ENCODE peak calls at places on chromosomes 16 and 17, in five cellular contexts. Y, H, G, T and S are unnamed samples.
A peak's percentile ranks its signal among the peaks of the same experiment; 100 is the strongest.

GRCh38 chr16:56087636-56088035 is 103.7 kb upstream of the GNAO1 start:
- DNase-seq in Y (no peak), H (no peak), G (no peak), T (no peak), S (no peak)

GRCh38 chr17:29617481-29618271 is 5.0 kb downstream of the CORO6 start:
- DNase-seq in Y (peak; percentile 36), H (peak; percentile 50), G (no peak), T (peak; percentile 82), S (peak; percentile 52)

GRCh38 chr17:21379080-21379711 is 3.0 kb downstream of the KCNJ12 start:
- DNase-seq in Y (no peak), H (no peak), G (no peak), T (no peak), S (no peak)

GRCh38 chr17:29158096-29158495 is 22.1 kb downstream of the MYO18A start:
- DNase-seq in Y (no peak), H (no peak), G (no peak), T (no peak), S (no peak)

GRCh38 chr17:59277031-59277430 is 54.4 kb upstream of the YPEL2 start:
- DNase-seq in Y (peak; percentile 70), H (no peak), G (no peak), T (no peak), S (no peak)

GRCh38 chr17:34306466-34306865 is 12.8 kb upstream of the CCL8 start:
- DNase-seq in Y (no peak), H (no peak), G (peak; percentile 19), T (no peak), S (no peak)

GRCh38 chr16:50166511-50167500 is 13.7 kb downstream of the TENT4B start:
- DNase-seq in Y (no peak), H (no peak), G (no peak), T (no peak), S (peak; percentile 50)

GRCh38 chr16:1021553-1022160 is 40.1 kb downstream of the SOX8 start:
- DNase-seq in Y (no peak), H (no peak), G (no peak), T (no peak), S (no peak)

GRCh38 chr17:49130891-49131290 is 1.7 kb upstream of the B4GALNT2 start:
- DNase-seq in Y (no peak), H (no peak), G (no peak), T (no peak), S (no peak)

GRCh38 chr17:28335959-28336871 is 654 bp downstream of the TNFAIP1 start:
- DNase-seq in Y (no peak), H (peak; percentile 75), G (no peak), T (peak; percentile 31), S (peak; percentile 82)

GRCh38 chr17:80835816-80836657 is 155.6 kb upstream of the CHMP6 start:
- DNase-seq in Y (no peak), H (no peak), G (no peak), T (no peak), S (no peak)

GRCh38 chr16:12433691-12434390 is 369.8 kb downstream of the CPPED1 start:
- DNase-seq in Y (no peak), H (no peak), G (no peak), T (no peak), S (peak; percentile 41)

GRCh38 chr17:21005367-21005766 is 37.4 kb downstream of the USP22 start:
- DNase-seq in Y (no peak), H (no peak), G (no peak), T (no peak), S (no peak)

GRCh38 chr16:2210386-2211365 is at the start of gene BRICD5:
- DNase-seq in Y (no peak), H (no peak), G (no peak), T (no peak), S (peak; percentile 76)

GRCh38 chr17:2013994-2014317 is 11.2 kb downstream of the RTN4RL1 start:
- DNase-seq in Y (no peak), H (no peak), G (no peak), T (no peak), S (no peak)

GRCh38 chr16:70159355-70160348 is 13.9 kb upstream of the CLEC18C start:
- DNase-seq in Y (no peak), H (no peak), G (no peak), T (peak; percentile 10), S (no peak)

GRCh38 chr17:3762922-3763776 is 37.8 kb downstream of the ITGAE start:
- DNase-seq in Y (peak; percentile 89), H (no peak), G (no peak), T (no peak), S (no peak)
- TF ChIP-seq SRF in Y (no peak), H (no peak), G (no peak), T (no peak), S (no peak)

GRCh38 chr17:5099271-5099670 is 12.4 kb downstream of the ZNF232 start:
- DNase-seq in Y (no peak), H (no peak), G (no peak), T (no peak), S (no peak)

GRCh38 chr17:5092139-5093010 is 14.1 kb downstream of the ZFP3 start:
- DNase-seq in Y (no peak), H (no peak), G (no peak), T (no peak), S (no peak)

GRCh38 chr17:5100832-5101231 is 10.8 kb downstream of the ZNF232 start:
- DNase-seq in Y (no peak), H (no peak), G (no peak), T (no peak), S (no peak)

GRCh38 chr17:5097101-5097834 is 14.4 kb downstream of the ZNF232 start:
- DNase-seq in Y (no peak), H (no peak), G (peak; percentile 69), T (no peak), S (no peak)
- TF ChIP-seq JUND in Y (no peak), H (no peak), G (no peak), T (no peak), S (no peak)

DNA sequence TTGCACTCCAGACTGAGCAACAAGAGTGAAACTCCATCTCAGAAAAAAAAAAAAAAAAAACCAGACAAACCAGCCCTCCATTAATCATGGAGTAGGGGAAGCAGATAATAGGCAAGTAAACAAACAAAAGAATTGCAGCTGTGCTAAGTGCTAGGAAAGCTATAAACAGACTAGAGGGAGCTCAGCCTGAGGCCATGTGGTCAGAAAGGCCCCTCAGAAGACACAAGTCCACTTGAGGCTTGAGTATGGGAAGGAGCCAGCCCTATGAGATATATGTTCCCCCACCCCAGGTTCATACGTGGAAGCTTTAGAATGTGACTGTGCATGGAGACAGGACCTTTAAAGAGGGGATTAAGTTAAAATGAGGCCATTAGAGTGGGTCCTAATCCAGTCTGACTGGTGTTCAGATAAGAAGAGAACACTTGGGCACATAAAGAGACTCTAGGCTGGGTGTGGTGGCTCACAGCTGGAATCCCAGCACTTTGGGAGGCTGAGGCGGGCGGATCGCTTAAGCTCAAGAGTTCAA is 132.6 kb upstream of the NOL11 start:
- DNase-seq in Y (no peak), H (no peak), G (no peak), T (no peak), S (no peak)
- TF ChIP-seq SRF in Y (no peak), H (no peak), G (no peak), T (no peak), S (no peak)

GRCh38 chr16:31267332-31268032 is 7.7 kb downstream of the ITGAM start:
- DNase-seq in Y (no peak), H (no peak), G (no peak), T (no peak), S (no peak)

GRCh38 chr16:31262084-31262483 is 2.3 kb downstream of the ITGAM start:
- DNase-seq in Y (no peak), H (no peak), G (no peak), T (no peak), S (no peak)

GRCh38 chr16:31268891-31269290 is 9.1 kb downstream of the ITGAM start:
- DNase-seq in Y (no peak), H (no peak), G (no peak), T (no peak), S (no peak)

GRCh38 chr16:31268033-31268365 is 8.2 kb downstream of the ITGAM start:
- DNase-seq in Y (no peak), H (no peak), G (no peak), T (peak; percentile 4), S (no peak)

DNA sequence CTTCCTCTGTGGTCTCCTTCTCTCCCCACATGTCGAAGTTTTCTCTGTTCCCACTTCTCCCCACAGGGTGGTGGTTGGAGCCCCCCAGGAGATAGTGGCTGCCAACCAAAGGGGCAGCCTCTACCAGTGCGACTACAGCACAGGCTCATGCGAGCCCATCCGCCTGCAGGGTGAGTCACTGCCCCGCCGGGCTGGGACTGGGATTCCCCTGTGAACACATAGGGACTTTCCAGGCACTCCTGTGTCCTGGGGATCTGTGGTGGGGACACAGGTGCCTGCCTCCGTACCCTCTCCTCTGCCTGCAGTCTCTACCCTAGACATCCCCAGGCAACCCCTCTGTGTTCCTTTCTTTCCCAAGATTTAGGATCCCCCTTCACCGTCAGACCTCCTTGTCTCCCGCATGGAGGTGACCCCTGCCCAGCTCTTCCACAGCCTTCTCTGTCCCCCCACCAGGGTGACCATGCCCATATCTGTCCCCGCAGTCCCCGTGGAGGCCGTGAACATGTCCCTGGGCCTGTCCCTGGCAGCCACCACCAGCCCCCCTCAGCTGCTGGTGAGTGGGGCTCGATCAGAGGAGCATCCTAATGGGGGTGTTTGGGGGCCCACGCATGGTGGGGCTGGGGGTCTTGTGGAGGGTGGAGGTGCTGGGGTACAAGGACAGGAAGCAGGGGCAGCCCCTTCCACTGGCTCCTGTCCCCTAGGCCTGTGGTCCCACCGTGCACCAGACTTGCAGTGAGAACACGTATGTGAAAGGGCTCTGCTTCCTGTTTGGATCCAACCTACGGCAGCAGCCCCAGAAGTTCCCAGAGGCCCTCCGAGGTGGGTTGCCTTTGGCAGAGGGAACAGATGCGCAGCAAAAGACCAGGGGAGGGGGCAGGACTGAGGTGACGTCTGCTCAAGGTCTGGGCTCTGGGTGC is 5.8 kb downstream of the ITGAM start:
- DNase-seq in Y (peak; percentile 79), H (no peak), G (peak; percentile 10), T (peak; percentile 3), S (no peak)
- TF ChIP-seq JUND in Y (peak; percentile 59), H (no peak), G (peak; percentile 72), T (no peak), S (no peak)

DNA sequence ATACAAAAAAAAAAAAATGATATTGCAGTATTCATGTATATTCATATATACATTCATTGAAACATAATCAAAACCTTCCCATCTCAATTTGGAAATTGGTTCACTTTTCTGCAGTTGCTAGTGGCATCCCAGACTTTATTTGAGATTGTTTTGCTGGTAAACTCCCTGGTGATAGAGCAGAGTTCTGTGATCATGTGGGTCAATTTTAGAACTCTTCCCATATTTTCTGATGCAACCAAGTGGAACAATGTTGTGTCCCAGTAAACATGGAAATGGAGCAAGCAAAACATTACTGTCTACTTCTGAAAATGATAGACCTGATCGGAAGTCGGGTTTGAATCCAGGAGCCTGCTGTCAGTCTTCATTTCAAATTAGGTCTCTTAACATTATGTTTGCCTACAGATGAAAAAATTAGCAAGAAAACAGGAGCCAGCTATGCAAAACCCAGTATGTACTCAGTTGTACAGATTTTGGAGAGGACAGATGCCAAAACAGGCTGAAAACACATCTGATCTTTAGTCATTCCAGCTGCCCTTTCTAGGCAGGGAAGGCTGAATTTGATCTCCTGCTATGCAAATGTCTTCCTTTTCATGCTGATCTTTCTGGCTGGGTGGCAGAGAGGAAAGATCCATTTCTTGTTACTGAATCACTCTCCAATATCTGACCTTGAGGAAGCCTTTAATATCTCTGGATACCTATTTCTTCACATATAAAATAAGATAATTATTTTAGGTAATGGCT is 786.6 kb upstream of the SOX9 start:
- DNase-seq in Y (no peak), H (no peak), G (no peak), T (no peak), S (no peak)
- TF ChIP-seq SRF in Y (no peak), H (no peak), G (no peak), T (no peak), S (no peak)